ENCODE peak calls at places on chromosomes 13 and 19, in seven cellular contexts. B is psoas muscle; S is stimulated activated CD4-positive, alpha-beta T cell treated with anti-CD3 and anti-CD28 coated beads, TNF-alpha, amount 100 ng/mL, for 48 hours; W is breast epithelium; E is non-pigmented ciliary epithelial cell; N is lower lobe of right lung; H is memory B cell. I is an unnamed sample.

GRCh38 chr19:19256072-19256969 is 16.8 kb downstream of the TM6SF2 start:
- DNase-seq in N (no peak), B (no peak), S (no peak), W (no peak), E (no peak), H (no peak), I (no peak)

GRCh38 chr13:33639158-33639557 is 178.8 kb upstream of the RFC3 start:
- DNase-seq in B (peak), E (no peak), S (no peak), N (no peak), W (no peak), H (no peak), I (no peak)

GRCh38 chr19:47485210-47485609 is 1.2 kb upstream of the KPTN start:
- DNase-seq in H (no peak), W (no peak), E (no peak), S (no peak), N (no peak), B (peak), I (no peak)

GRCh38 chr13:77800219-77800618 is 102.7 kb downstream of the SLAIN1 start:
- DNase-seq in H (no peak), N (no peak), S (no peak), E (no peak), B (no peak), W (no peak), I (no peak)

GRCh38 chr13:31998131-31998530 is 33.4 kb upstream of the FRY start:
- DNase-seq in S (no peak), N (no peak), H (no peak), B (no peak), E (no peak), W (no peak), I (no peak)

GRCh38 chr19:3370214-3370720 is 3.9 kb downstream of the NFIC start:
- DNase-seq in E (no peak), B (peak), S (no peak), H (no peak), W (no peak), N (no peak), I (no peak)

GRCh38 chr13:107669356-107669755 is 546.0 kb downstream of the LIG4 start:
- DNase-seq in W (no peak), N (no peak), H (no peak), S (no peak), E (peak), B (no peak), I (no peak)

GRCh38 chr13:105920375-105920774 is 615.1 kb downstream of the EFNB2 start:
- DNase-seq in E (peak), W (no peak), H (no peak), N (no peak), S (no peak), B (no peak), I (no peak)

GRCh38 chr13:75656590-75656989 is 20.5 kb downstream of the LMO7 start:
- DNase-seq in S (no peak), N (no peak), H (no peak), W (no peak), B (no peak), E (no peak), I (no peak)

GRCh38 chr19:9309139-9309973 is at the start of gene ZNF699:
- DNase-seq in E (peak), B (peak), N (peak), W (peak), H (peak), S (peak), I (peak)

GRCh38 chr13:56338421-56338820 is 802.3 kb upstream of the PRR20A start:
- DNase-seq in N (no peak), E (no peak), B (no peak), S (no peak), H (no peak), W (no peak), I (no peak)

GRCh38 chr13:111650626-111651025 is 330.2 kb downstream of the TEX29 start:
- DNase-seq in E (no peak), W (no peak), H (no peak), B (no peak), N (no peak), S (no peak), I (peak)

GRCh38 chr13:103466761-103467160 is 400.5 kb upstream of the SLC10A2 start:
- DNase-seq in E (no peak), B (no peak), W (no peak), S (no peak), N (no peak), H (no peak), I (no peak)